ENCODE peak calls at places on chromosomes 1 and 21, in five cellular contexts. P is Caki2, X is NCI-H69, I is HCEC 1CT, K is HTR-8/SVneo. C is an unnamed sample.

GRCh38 chr1:167791281-167792209 is 69.8 kb downstream of the MPZL1 start:
- DNase-seq in P (no peak), X (peak), I (peak), K (no peak), C (peak)

GRCh38 chr1:235050911-235051360 is 77.7 kb downstream of the TOMM20 start:
- DNase-seq in P (no peak), X (peak), I (no peak), K (no peak), C (no peak)

GRCh38 chr1:19661721-19662228 is 2.9 kb upstream of the HTR6 start:
- DNase-seq in P (no peak), X (peak), I (no peak), K (no peak), C (peak)

GRCh38 chr21:33412832-33413519 is 9.8 kb downstream of the IFNGR2 start:
- DNase-seq in P (peak), X (no peak), I (no peak), K (no peak), C (no peak)

GRCh38 chr1:73637275-73637674 is 560.7 kb downstream of the LRRIQ3 start:
- DNase-seq in P (no peak), X (no peak), I (no peak), K (no peak), C (no peak)

GRCh38 chr1:32783851-32784250 is 33.3 kb downstream of the YARS1 start:
- DNase-seq in P (no peak), X (no peak), I (no peak), K (no peak), C (no peak)

GRCh38 chr1:235958021-235958420 is 91.3 kb upstream of the LYST start:
- DNase-seq in P (no peak), X (no peak), I (no peak), K (no peak), C (no peak)

GRCh38 chr1:176501596-176501995 is 38.6 kb downstream of the PAPPA2 start:
- DNase-seq in P (peak), X (no peak), I (no peak), K (no peak), C (no peak)

GRCh38 chr1:119387858-119388257 is 19.3 kb downstream of the HAO2 start:
- DNase-seq in P (no peak), X (no peak), I (no peak), K (no peak), C (no peak)